ENCODE peak calls at places on chromosomes 5 and 9, in seven cellular contexts. B is sigmoid colon, S is testis, K is tibial artery, G is PC-9, H is BJ, P is left ventricle myocardium inferior. N is an unnamed sample.

GRCh38 chr9:133815781-133816180 is 77.6 kb upstream of the SARDH start:
- DNase-seq in G (no peak), K (no peak), H (no peak), S (no peak), P (no peak), B (no peak), N (no peak)

GRCh38 chr9:79254900-79255651 is 316.7 kb upstream of the TLE4 start:
- DNase-seq in G (no peak), K (no peak), B (no peak), P (no peak), S (no peak), H (no peak), N (no peak)

GRCh38 chr5:9782806-9783560 is 152.8 kb upstream of the TAS2R1 start:
- DNase-seq in P (no peak), B (no peak), K (no peak), H (peak; percentile 96), G (no peak), S (no peak), N (no peak)

GRCh38 chr9:114551750-114552685 is 35.6 kb upstream of the ATP6V1G1 start:
- DNase-seq in G (peak; percentile 96), K (peak; percentile 82), H (peak; percentile 90), S (peak; percentile 78), P (no peak), B (peak; percentile 68), N (peak; percentile 74)

GRCh38 chr5:77301447-77301878 is 91.0 kb downstream of the PDE8B start:
- DNase-seq in H (peak; percentile 99), S (no peak), B (no peak), K (no peak), G (no peak), P (no peak), N (no peak)

GRCh38 chr9:70921126-70921525 is 200.3 kb downstream of the TRPM3 start:
- DNase-seq in S (no peak), G (no peak), B (no peak), P (no peak), H (no peak), K (no peak), N (no peak)

GRCh38 chr9:38328765-38329164 is 63.7 kb upstream of the ALDH1B1 start:
- DNase-seq in S (no peak), H (no peak), G (no peak), B (no peak), K (no peak), P (no peak), N (no peak)

GRCh38 chr5:173319610-173320100 is 8.6 kb downstream of the STC2 start:
- DNase-seq in B (no peak), H (no peak), G (no peak), P (no peak), K (no peak), S (no peak), N (peak; percentile 27)

GRCh38 chr9:131334568-131335105 is 45.1 kb downstream of the PLPP7 start:
- DNase-seq in S (peak; percentile 50), G (no peak), H (no peak), K (peak; percentile 84), P (peak; percentile 84), B (peak; percentile 64), N (no peak)

GRCh38 chr5:170792878-170793277 is 9.4 kb downstream of the GABRP start:
- DNase-seq in G (no peak), H (no peak), B (no peak), P (no peak), S (no peak), K (no peak), N (no peak)

GRCh38 chr9:113593682-113594281 is 130.3 kb downstream of the RGS3 start:
- DNase-seq in B (peak; percentile 97), K (peak; percentile 99), H (peak; percentile 97), P (peak; percentile 95), G (no peak), S (peak; percentile 94), N (peak; percentile 99)

GRCh38 chr5:154588091-154588762 is 110.2 kb upstream of the HAND1 start:
- DNase-seq in S (no peak), P (no peak), G (no peak), K (no peak), B (no peak), H (no peak), N (no peak)

GRCh38 chr5:10118150-10118549 is 131.5 kb downstream of the ATPSCKMT start:
- DNase-seq in H (peak; percentile 85), B (no peak), S (no peak), K (no peak), P (no peak), G (peak; percentile 70), N (no peak)

GRCh38 chr5:35921930-35922329 is 16.5 kb downstream of the CAPSL start:
- DNase-seq in S (no peak), H (no peak), B (no peak), P (no peak), G (no peak), K (no peak), N (no peak)

GRCh38 chr9:113566011-113566711 is 102.6 kb downstream of the RGS3 start:
- DNase-seq in G (no peak), S (no peak), H (no peak), P (no peak), B (peak; percentile 64), K (peak; percentile 68), N (no peak)

GRCh38 chr9:84397822-84398221 is 57.3 kb upstream of the SLC28A3 start:
- DNase-seq in P (no peak), B (no peak), H (peak; percentile 29), G (no peak), K (no peak), S (no peak), N (no peak)

GRCh38 chr9:130196643-130197042 is 24.4 kb downstream of the NCS1 start:
- DNase-seq in B (no peak), H (no peak), K (no peak), P (no peak), S (peak; percentile 45), G (no peak), N (no peak)

GRCh38 chr9:70563437-70564204 is 149.2 kb upstream of the KLF9 start:
- DNase-seq in H (peak; percentile 97), K (no peak), P (no peak), G (no peak), S (peak; percentile 25), B (no peak), N (no peak)

GRCh38 chr9:19375536-19375935 is 4.5 kb downstream of the RPS6 start:
- DNase-seq in H (no peak), K (no peak), G (no peak), S (no peak), P (no peak), B (no peak), N (no peak)
- H3K36me3 ChIP-seq in H (peaks cover 8% of the 10 kb centered on the region), K (peaks cover 57% of the 10 kb centered on the region), G (peaks cover 59% of the 10 kb centered on the region), S (no peaks in the 10 kb centered on the region), P (peaks cover 81% of the 10 kb centered on the region), B (peaks cover 28% of the 10 kb centered on the region), N (peaks cover 66% of the 10 kb centered on the region)

GRCh38 chr5:65820373-65820772 is 98.4 kb downstream of the NLN start:
- DNase-seq in S (no peak), B (no peak), K (no peak), P (no peak), G (no peak), H (no peak), N (no peak)

GRCh38 chr5:65819905-65820240 is 97.9 kb downstream of the NLN start:
- DNase-seq in B (no peak), S (no peak), P (no peak), H (no peak), K (no peak), G (no peak), N (no peak)

GRCh38 chr5:65817936-65818335 is 95.9 kb downstream of the NLN start:
- DNase-seq in G (no peak), K (no peak), S (no peak), H (no peak), P (no peak), B (no peak), N (no peak)

GRCh38 chr5:65819215-65819904 is 97.4 kb downstream of the NLN start:
- DNase-seq in B (no peak), K (no peak), S (no peak), P (no peak), G (no peak), H (no peak), N (no peak)

DNA sequence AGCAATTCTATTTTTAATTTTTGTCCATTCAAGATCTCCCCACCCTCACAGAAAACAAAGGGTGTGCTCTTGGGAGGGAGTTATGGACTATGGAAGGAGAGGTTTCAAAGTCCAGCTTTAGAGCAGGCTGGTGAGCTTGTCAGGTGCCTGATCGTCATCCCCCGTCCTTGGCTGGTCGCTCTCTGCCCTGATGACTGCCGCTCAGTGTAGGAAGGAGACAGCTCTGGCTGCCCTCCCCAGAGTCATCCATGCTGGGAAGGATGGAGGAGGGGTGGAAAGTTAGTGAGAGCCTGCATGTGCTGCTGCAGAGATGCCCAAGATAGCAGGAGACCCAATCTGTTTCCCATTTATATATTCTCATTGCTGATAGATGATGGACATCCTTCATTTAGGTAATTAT is 96.6 kb downstream of the NLN start:
- DNase-seq in H (no peak), B (no peak), S (no peak), G (no peak), K (no peak), P (no peak), N (no peak)
- H3K36me3 ChIP-seq in H (no peaks in the 10 kb centered on the region), B (no peaks in the 10 kb centered on the region), S (no peaks in the 10 kb centered on the region), G (peaks cover 13% of the 10 kb centered on the region), K (peaks cover 19% of the 10 kb centered on the region), P (no peaks in the 10 kb centered on the region), N (peaks cover 6% of the 10 kb centered on the region)

DNA sequence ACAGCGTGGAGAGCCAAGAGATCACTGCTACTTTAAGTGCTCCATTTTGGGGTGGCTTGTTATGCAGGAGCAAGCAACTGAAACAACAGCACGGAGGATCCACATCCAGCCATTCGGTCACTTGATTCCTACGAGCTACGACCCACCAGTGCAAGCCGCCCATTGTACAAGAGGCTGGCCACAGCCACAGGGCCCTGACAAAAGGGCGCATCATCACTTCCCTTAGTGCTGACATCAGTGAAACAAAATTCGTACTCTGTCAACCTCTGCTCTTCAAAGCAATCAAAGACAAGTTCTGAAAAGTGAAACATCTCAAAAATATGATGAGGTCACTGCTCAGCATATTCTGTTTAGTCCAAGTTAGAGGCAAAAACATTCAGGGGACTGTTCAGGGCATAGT is 168.4 kb downstream of the GADD45G start:
- DNase-seq in P (no peak), S (no peak), B (no peak), G (no peak), K (no peak), H (no peak), N (no peak)
- H3K36me3 ChIP-seq in P (no peaks in the 10 kb centered on the region), S (no peaks in the 10 kb centered on the region), B (no peaks in the 10 kb centered on the region), G (no peaks in the 10 kb centered on the region), K (no peaks in the 10 kb centered on the region), H (no peaks in the 10 kb centered on the region), N (no peaks in the 10 kb centered on the region)

GRCh38 chr9:93654351-93654961 is 78.1 kb downstream of the PHF2 start:
- DNase-seq in B (peak; percentile 56), H (no peak), K (peak; percentile 62), G (no peak), P (peak; percentile 8), S (no peak), N (peak; percentile 6)
- H3K36me3 ChIP-seq in B (peaks cover 22% of the 10 kb centered on the region), H (peaks cover 23% of the 10 kb centered on the region), K (peaks cover 94% of the 10 kb centered on the region), G (peaks cover 8% of the 10 kb centered on the region), P (peaks cover 94% of the 10 kb centered on the region), S (no peaks in the 10 kb centered on the region), N (peaks cover 97% of the 10 kb centered on the region)

GRCh38 chr5:113002423-113002822 is 25.8 kb downstream of the DCP2 start:
- DNase-seq in B (no peak), S (no peak), G (no peak), P (no peak), K (no peak), H (no peak), N (no peak)
- H3K36me3 ChIP-seq in B (no peaks in the 10 kb centered on the region), S (no peaks in the 10 kb centered on the region), G (peaks cover 21% of the 10 kb centered on the region), P (peaks cover 47% of the 10 kb centered on the region), K (peaks cover 44% of the 10 kb centered on the region), H (peaks cover 1% of the 10 kb centered on the region), N (peaks cover 48% of the 10 kb centered on the region)